ENCODE peak calls at places on chromosomes 12 and 14, in ten cellular contexts. L, B, X, E, D, C, I, W, F and N are unnamed samples.
A peak's percentile ranks its signal among the peaks of the same experiment; 100 is the strongest.

GRCh38 chr14:99899578-99900178 is 106.5 kb downstream of the EML1 start:
- DNase-seq in W (no peak), L (no peak), F (no peak), E (peak; percentile 8), X (no peak), B (no peak), I (no peak), C (no peak), D (peak; percentile 47), N (no peak)

GRCh38 chr12:121366063-121366459 is 13.8 kb upstream of the ANAPC5 start:
- DNase-seq in I (no peak), X (no peak), D (peak; percentile 9), C (no peak), F (no peak), E (no peak), B (no peak), W (no peak), L (no peak), N (no peak)

GRCh38 chr12:121992059-121992879 is 29.4 kb upstream of the BCL7A start:
- DNase-seq in D (peak; percentile 98), C (peak; percentile 82), E (no peak), L (no peak), X (no peak), F (no peak), I (no peak), B (no peak), W (no peak), N (peak; percentile 53)

GRCh38 chr12:97283297-97283696 is 179.3 kb upstream of the RMST start:
- DNase-seq in W (no peak), D (no peak), E (no peak), L (no peak), B (no peak), F (no peak), X (no peak), C (no peak), I (no peak), N (no peak)

GRCh38 chr12:6435941-6436715 is 8.6 kb upstream of the CD27 start:
- DNase-seq in D (no peak), F (no peak), W (no peak), B (no peak), I (no peak), E (no peak), C (no peak), L (no peak), X (no peak), N (no peak)

GRCh38 chr12:114166360-114166759 is 200.2 kb upstream of the RBM19 start:
- DNase-seq in D (peak; percentile 61), E (peak; percentile 24), W (peak; percentile 80), I (no peak), X (no peak), L (no peak), F (no peak), B (no peak), C (no peak), N (no peak)

GRCh38 chr14:21049263-21049662 is 7.1 kb downstream of the RNASE7 start:
- DNase-seq in I (no peak), C (no peak), D (peak; percentile 86), W (no peak), L (no peak), F (no peak), E (no peak), X (no peak), B (no peak), N (no peak)

GRCh38 chr14:55339770-55340169 is 68.5 kb downstream of the FBXO34 start:
- DNase-seq in D (no peak), C (no peak), B (no peak), W (no peak), E (no peak), F (no peak), L (no peak), I (no peak), X (no peak), N (no peak)

GRCh38 chr12:124774462-124775167 is 89.0 kb downstream of the SCARB1 start:
- DNase-seq in L (peak; percentile 62), B (no peak), I (no peak), C (no peak), X (no peak), F (no peak), E (no peak), D (peak; percentile 97), W (peak; percentile 30), N (peak; percentile 7)
- H3K4me1 ChIP-seq in L (peaks cover 7% of the 10 kb centered on the region), B (peaks cover 48% of the 10 kb centered on the region), I (peaks cover 16% of the 10 kb centered on the region), C (no peaks in the 10 kb centered on the region), X (peaks cover 17% of the 10 kb centered on the region), F (peaks cover 5% of the 10 kb centered on the region), E (peaks cover 8% of the 10 kb centered on the region), D (peaks cover 14% of the 10 kb centered on the region), W (no peaks in the 10 kb centered on the region), N (peaks cover 5% of the 10 kb centered on the region)

GRCh38 chr14:76761198-76761848 is at the start of gene VASH1:
- DNase-seq in X (no peak), E (peak; percentile 15), F (peak; percentile 69), W (peak; percentile 82), L (no peak), C (peak; percentile 44), D (peak; percentile 91), I (no peak), B (peak; percentile 74), N (peak; percentile 46)

GRCh38 chr14:76762617-76763361 is 1.5 kb downstream of the VASH1 start:
- DNase-seq in X (no peak), I (no peak), C (peak; percentile 28), B (no peak), E (no peak), D (peak; percentile 34), F (no peak), W (no peak), L (no peak), N (no peak)

GRCh38 chr14:76760331-76761197 is 704 bp upstream of the VASH1 start:
- DNase-seq in X (no peak), B (no peak), F (no peak), D (no peak), W (no peak), E (no peak), L (no peak), C (peak; percentile 23), I (no peak), N (no peak)

GRCh38 chr14:76761849-76762616 is 765 bp downstream of the VASH1 start:
- DNase-seq in B (no peak), C (peak; percentile 28), F (no peak), L (no peak), X (no peak), W (no peak), I (no peak), E (no peak), D (peak; percentile 26), N (no peak)

GRCh38 chr14:76759589-76759988 is 1.7 kb upstream of the VASH1 start:
- DNase-seq in E (no peak), I (no peak), C (peak; percentile 22), F (no peak), D (no peak), L (no peak), B (no peak), W (no peak), X (no peak), N (no peak)
- H3K27me3 ChIP-seq in E (no peaks in the 10 kb centered on the region), I (no peaks in the 10 kb centered on the region), C (no peaks in the 10 kb centered on the region), F (no peaks in the 10 kb centered on the region), D (no peaks in the 10 kb centered on the region), L (no peaks in the 10 kb centered on the region), B (no peaks in the 10 kb centered on the region), W (peaks cover 19% of the 10 kb centered on the region), X (no peaks in the 10 kb centered on the region), N (peaks cover 5% of the 10 kb centered on the region)

GRCh38 chr14:68809524-68809923 is 16.7 kb upstream of the ZFP36L1 start:
- DNase-seq in L (no peak), F (no peak), X (no peak), B (no peak), D (no peak), I (no peak), E (no peak), W (no peak), C (no peak), N (no peak)

GRCh38 chr14:68811161-68811560 is 18.3 kb upstream of the ZFP36L1 start:
- DNase-seq in C (no peak), B (no peak), I (no peak), X (no peak), L (no peak), D (no peak), F (no peak), E (no peak), W (no peak), N (no peak)

GRCh38 chr14:68807987-68808386 is 15.1 kb upstream of the ZFP36L1 start:
- DNase-seq in D (no peak), F (peak; percentile 34), E (no peak), I (no peak), W (no peak), X (no peak), B (no peak), L (no peak), C (no peak), N (no peak)

GRCh38 chr14:68808696-68809095 is 15.8 kb upstream of the ZFP36L1 start:
- DNase-seq in W (no peak), D (no peak), I (no peak), C (no peak), E (no peak), B (no peak), F (no peak), X (no peak), L (no peak), N (no peak)

DNA sequence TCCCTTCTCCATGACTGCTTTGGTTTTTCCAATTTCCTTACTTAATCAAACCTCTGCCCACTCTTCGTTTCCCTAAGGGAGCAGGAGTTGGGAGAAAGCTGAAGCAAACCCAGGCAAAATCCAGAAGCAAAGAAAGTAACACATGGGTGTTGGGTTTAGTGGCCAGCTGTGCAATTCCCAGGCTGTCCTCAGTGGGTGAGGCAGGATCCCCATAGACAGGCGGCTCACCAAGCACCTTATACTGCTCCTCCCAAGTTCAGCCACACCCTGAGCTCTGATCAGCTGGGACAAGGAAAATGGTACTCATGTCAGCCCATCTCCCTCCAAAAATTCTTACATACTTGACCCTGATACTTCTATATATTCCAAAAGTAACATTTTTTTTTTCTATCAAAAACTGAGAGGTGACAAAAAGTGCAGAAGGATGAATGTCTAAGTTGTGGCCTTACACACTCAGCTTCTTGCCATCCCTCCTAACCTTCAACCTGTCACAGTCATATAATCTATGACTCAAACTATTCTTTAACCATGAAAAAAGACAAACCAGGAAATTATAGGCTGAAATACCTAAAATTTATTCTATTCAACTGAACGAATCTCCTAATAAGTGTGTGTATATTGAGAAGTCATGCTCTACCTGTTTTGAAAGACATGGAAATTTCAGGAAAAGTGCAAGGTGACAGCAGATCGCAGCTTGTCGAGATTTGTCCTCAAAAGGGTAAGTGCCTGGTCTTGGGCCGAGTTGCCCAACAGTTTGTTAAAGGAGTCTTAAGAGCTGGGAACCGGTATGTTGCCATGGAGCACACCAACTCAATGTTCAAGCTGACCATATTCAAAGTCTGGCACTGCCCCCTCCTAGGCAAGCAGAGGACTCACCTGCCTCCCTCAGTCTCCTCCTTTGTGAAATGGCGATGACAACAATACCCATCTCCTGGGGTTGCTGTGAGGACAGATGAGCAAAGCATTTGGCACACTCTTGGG is 17.6 kb upstream of the ZFP36L1 start:
- DNase-seq in F (no peak), L (no peak), W (no peak), E (no peak), I (no peak), X (no peak), B (no peak), C (peak; percentile 67), D (no peak), N (no peak)
- H3K4me1 ChIP-seq in F (peaks cover 46% of the 10 kb centered on the region), L (peaks cover 42% of the 10 kb centered on the region), W (peaks cover 15% of the 10 kb centered on the region), E (peaks cover 50% of the 10 kb centered on the region), I (peaks cover 31% of the 10 kb centered on the region), X (peaks cover 41% of the 10 kb centered on the region), B (peaks cover 45% of the 10 kb centered on the region), C (peaks cover 40% of the 10 kb centered on the region), D (peaks cover 34% of the 10 kb centered on the region), N (peaks cover 35% of the 10 kb centered on the region)

GRCh38 chr14:90846511-90846910 is 30.3 kb upstream of the TTC7B start:
- DNase-seq in I (no peak), C (no peak), X (no peak), L (no peak), E (no peak), F (no peak), B (no peak), D (peak; percentile 82), W (no peak), N (no peak)

GRCh38 chr14:90850487-90850886 is 34.3 kb upstream of the TTC7B start:
- DNase-seq in D (no peak), L (no peak), X (no peak), C (no peak), B (no peak), I (no peak), F (no peak), E (peak; percentile 45), W (peak; percentile 92), N (no peak)

GRCh38 chr14:90849787-90850444 is 33.7 kb upstream of the TTC7B start:
- DNase-seq in L (no peak), C (no peak), X (no peak), W (no peak), B (no peak), F (no peak), I (no peak), D (no peak), E (no peak), N (no peak)

GRCh38 chr14:90851327-90852036 is 35.3 kb upstream of the TTC7B start:
- DNase-seq in W (no peak), B (no peak), D (no peak), I (no peak), E (no peak), C (no peak), X (no peak), L (no peak), F (no peak), N (no peak)

DNA sequence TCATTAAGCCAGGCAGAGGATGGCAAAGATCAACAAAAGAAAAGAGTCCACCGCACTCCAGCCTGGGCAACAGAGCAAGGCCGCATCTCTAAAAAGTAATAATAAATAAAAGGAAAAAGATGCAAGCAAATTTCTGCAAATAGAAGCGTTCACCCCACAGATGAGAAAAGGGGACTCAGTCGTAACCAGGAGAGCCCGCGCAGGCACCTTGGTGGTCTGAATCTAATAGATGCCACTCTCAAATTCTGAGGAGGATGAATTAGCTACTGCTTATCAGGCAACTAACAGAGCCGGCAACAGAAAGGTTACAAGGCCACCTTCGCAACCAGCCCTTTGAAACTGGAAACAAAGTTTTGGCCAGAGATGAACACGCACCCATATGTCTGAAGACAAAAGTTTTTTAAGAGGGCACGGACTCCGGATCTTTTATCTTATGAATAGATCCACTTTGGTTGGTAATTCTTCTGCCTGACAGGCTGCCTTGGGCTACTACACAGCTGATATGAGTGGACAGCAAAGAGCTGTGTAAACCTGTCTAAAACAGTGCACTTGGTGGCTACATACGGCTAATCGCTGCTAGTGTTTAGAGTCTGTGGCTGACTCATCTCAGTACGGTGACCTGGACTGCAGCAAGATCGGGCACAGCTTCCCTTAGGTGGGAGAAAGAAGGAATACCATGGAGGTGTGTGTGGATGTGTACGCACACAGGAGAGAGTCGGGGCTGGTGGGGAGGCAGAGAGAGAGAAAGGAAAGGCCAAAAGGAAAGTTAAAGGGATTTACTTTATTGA is 32.9 kb upstream of the TTC7B start:
- DNase-seq in W (no peak), I (no peak), L (no peak), D (no peak), X (no peak), B (no peak), E (no peak), C (no peak), F (no peak), N (no peak)
- H3K27me3 ChIP-seq in W (no peaks in the 10 kb centered on the region), I (no peaks in the 10 kb centered on the region), L (no peaks in the 10 kb centered on the region), D (peaks cover 18% of the 10 kb centered on the region), X (no peaks in the 10 kb centered on the region), B (no peaks in the 10 kb centered on the region), E (no peaks in the 10 kb centered on the region), C (no peaks in the 10 kb centered on the region), F (no peaks in the 10 kb centered on the region), N (no peaks in the 10 kb centered on the region)